ENCODE peak calls at places on chromosome 18, in six cellular contexts. One of them, this sample, is unnamed. For H3K4me1 and H3K9me3, the result is how much of the 10 kb centered on the place peaks cover.

GRCh38 chr18:54551590-54551989 is 39.5 kb upstream of the DYNAP start:
- DNase-seq in kidney: no peak
- DNase-seq in IMR-90: no peak
- DNase-seq in right lobe of liver: no peak
- DNase-seq in esophagus squamous epithelium: no peak
- DNase-seq in sigmoid colon: no peak
- DNase-seq in this sample: no peak

GRCh38 chr18:45940724-45941123 is 26.4 kb downstream of the EPG5 start:
- DNase-seq in kidney: no peak
- DNase-seq in IMR-90: peak
- DNase-seq in right lobe of liver: no peak
- DNase-seq in esophagus squamous epithelium: no peak
- DNase-seq in sigmoid colon: no peak
- DNase-seq in this sample: no peak

GRCh38 chr18:29309352-29309751 is 1132.4 kb upstream of the CDH2 start:
- DNase-seq in kidney: no peak
- DNase-seq in IMR-90: no peak
- DNase-seq in right lobe of liver: no peak
- DNase-seq in esophagus squamous epithelium: no peak
- DNase-seq in sigmoid colon: no peak
- DNase-seq in this sample: no peak

GRCh38 chr18:57466307-57466706 is 31.1 kb downstream of the ONECUT2 start:
- DNase-seq in kidney: no peak
- DNase-seq in IMR-90: no peak
- DNase-seq in right lobe of liver: peak
- DNase-seq in esophagus squamous epithelium: no peak
- DNase-seq in sigmoid colon: no peak
- DNase-seq in this sample: peak

GRCh38 chr18:52046842-52047241 is 293.2 kb upstream of the DCC start:
- DNase-seq in kidney: no peak
- DNase-seq in IMR-90: no peak
- DNase-seq in right lobe of liver: no peak
- DNase-seq in esophagus squamous epithelium: no peak
- DNase-seq in sigmoid colon: no peak
- DNase-seq in this sample: no peak

GRCh38 chr18:67183398-67183797 is 333.1 kb downstream of the DSEL start:
- DNase-seq in kidney: no peak
- DNase-seq in IMR-90: no peak
- DNase-seq in right lobe of liver: no peak
- DNase-seq in esophagus squamous epithelium: no peak
- DNase-seq in sigmoid colon: no peak
- DNase-seq in this sample: no peak

GRCh38 chr18:8839285-8839684 is 133.9 kb downstream of the MTCL1 start:
- DNase-seq in kidney: no peak
- DNase-seq in IMR-90: no peak
- DNase-seq in right lobe of liver: no peak
- DNase-seq in esophagus squamous epithelium: no peak
- DNase-seq in sigmoid colon: no peak
- DNase-seq in this sample: no peak

GRCh38 chr18:45050712-45051639 is 370.3 kb downstream of the SETBP1 start:
- DNase-seq in kidney: no peak
- DNase-seq in IMR-90: peak
- DNase-seq in right lobe of liver: no peak
- DNase-seq in esophagus squamous epithelium: no peak
- DNase-seq in sigmoid colon: no peak
- DNase-seq in this sample: no peak

GRCh38 chr18:42094875-42095274 is 139.8 kb downstream of the PIK3C3 start:
- DNase-seq in kidney: no peak
- DNase-seq in IMR-90: no peak
- DNase-seq in right lobe of liver: no peak
- DNase-seq in esophagus squamous epithelium: no peak
- DNase-seq in sigmoid colon: no peak
- DNase-seq in this sample: no peak

GRCh38 chr18:6382968-6383367 is 31.7 kb downstream of the L3MBTL4 start:
- DNase-seq in kidney: no peak
- DNase-seq in IMR-90: no peak
- DNase-seq in right lobe of liver: no peak
- DNase-seq in esophagus squamous epithelium: no peak
- DNase-seq in sigmoid colon: no peak
- DNase-seq in this sample: no peak

GRCh38 chr18:10793730-10794370 is 268.0 kb downstream of the NAPG start:
- DNase-seq in kidney: no peak
- DNase-seq in IMR-90: peak
- DNase-seq in right lobe of liver: no peak
- DNase-seq in esophagus squamous epithelium: no peak
- DNase-seq in sigmoid colon: no peak
- DNase-seq in this sample: no peak

GRCh38 chr18:9734189-9734588 is 26.1 kb downstream of the RAB31 start:
- DNase-seq in kidney: no peak
- DNase-seq in IMR-90: no peak
- DNase-seq in right lobe of liver: peak
- DNase-seq in esophagus squamous epithelium: no peak
- DNase-seq in sigmoid colon: no peak
- DNase-seq in this sample: no peak

GRCh38 chr18:42231796-42232195 is 276.8 kb downstream of the PIK3C3 start:
- DNase-seq in kidney: no peak
- DNase-seq in IMR-90: no peak
- DNase-seq in right lobe of liver: no peak
- DNase-seq in esophagus squamous epithelium: no peak
- DNase-seq in sigmoid colon: no peak
- DNase-seq in this sample: no peak

GRCh38 chr18:45588831-45589558 is 26.3 kb upstream of the SLC14A2 start:
- DNase-seq in kidney: no peak
- DNase-seq in IMR-90: peak
- DNase-seq in right lobe of liver: no peak
- DNase-seq in esophagus squamous epithelium: no peak
- DNase-seq in sigmoid colon: no peak
- DNase-seq in this sample: no peak

GRCh38 chr18:47558110-47558750 is 306.8 kb upstream of the SKOR2 start:
- DNase-seq in kidney: no peak
- DNase-seq in IMR-90: no peak
- DNase-seq in right lobe of liver: no peak
- DNase-seq in esophagus squamous epithelium: no peak
- DNase-seq in sigmoid colon: no peak
- DNase-seq in this sample: no peak

GRCh38 chr18:36302676-36303075 is 5.2 kb downstream of the FHOD3 start:
- DNase-seq in kidney: no peak
- DNase-seq in IMR-90: peak
- DNase-seq in right lobe of liver: no peak
- DNase-seq in esophagus squamous epithelium: no peak
- DNase-seq in sigmoid colon: no peak
- DNase-seq in this sample: no peak

GRCh38 chr18:28267878-28268625 is 91.1 kb upstream of the CDH2 start:
- DNase-seq in kidney: no peak
- DNase-seq in IMR-90: peak
- DNase-seq in right lobe of liver: no peak
- DNase-seq in esophagus squamous epithelium: no peak
- DNase-seq in sigmoid colon: no peak
- DNase-seq in this sample: no peak

GRCh38 chr18:41842886-41843285 is 112.1 kb upstream of the PIK3C3 start:
- DNase-seq in kidney: no peak
- DNase-seq in IMR-90: no peak
- DNase-seq in right lobe of liver: no peak
- DNase-seq in esophagus squamous epithelium: no peak
- DNase-seq in sigmoid colon: no peak
- DNase-seq in this sample: no peak

DNA sequence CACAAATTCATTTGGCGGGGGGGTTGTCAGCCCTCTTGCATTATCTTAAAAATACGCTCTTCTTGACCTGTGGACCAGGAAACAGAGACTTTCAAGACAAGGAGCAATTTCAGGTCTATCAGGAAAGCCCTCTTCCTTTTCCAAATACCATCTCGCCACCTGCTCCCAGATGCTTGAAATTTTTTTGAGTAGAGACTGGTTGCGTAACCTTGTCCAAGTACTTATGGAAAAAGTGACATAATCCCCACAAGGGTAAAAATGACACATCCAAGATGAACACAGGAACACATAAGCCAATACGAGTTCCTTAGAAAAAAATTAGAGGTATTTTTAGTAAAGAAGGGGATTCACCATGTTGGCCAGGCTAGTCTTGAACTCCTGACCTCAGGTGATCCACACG is 1.7 kb downstream of the SERPINB13 start:
- DNase-seq in kidney: no peak
- DNase-seq in IMR-90: no peak
- DNase-seq in right lobe of liver: no peak
- DNase-seq in esophagus squamous epithelium: no peak
- DNase-seq in sigmoid colon: no peak
- DNase-seq in this sample: no peak
- H3K4me3 ChIP-seq in kidney: no peak
- H3K4me3 ChIP-seq in IMR-90: no peak
- H3K4me3 ChIP-seq in right lobe of liver: no peak
- H3K4me3 ChIP-seq in esophagus squamous epithelium: peak
- H3K4me3 ChIP-seq in sigmoid colon: no peak
- H3K4me3 ChIP-seq in this sample: no peak

GRCh38 chr18:75289762-75290161 is 79.2 kb downstream of the TSHZ1 start:
- DNase-seq in kidney: no peak
- DNase-seq in IMR-90: no peak
- DNase-seq in right lobe of liver: no peak
- DNase-seq in esophagus squamous epithelium: no peak
- DNase-seq in sigmoid colon: no peak
- DNase-seq in this sample: no peak
- H3K4me1 ChIP-seq in kidney: under half
- H3K4me1 ChIP-seq in IMR-90: under half
- H3K4me1 ChIP-seq in right lobe of liver: under half
- H3K4me1 ChIP-seq in esophagus squamous epithelium: under half
- H3K4me1 ChIP-seq in sigmoid colon: under half
- H3K4me1 ChIP-seq in this sample: under half

GRCh38 chr18:56197460-56197859 is 440.9 kb downstream of the TXNL1 start:
- DNase-seq in kidney: no peak
- DNase-seq in IMR-90: no peak
- DNase-seq in right lobe of liver: no peak
- DNase-seq in esophagus squamous epithelium: no peak
- DNase-seq in sigmoid colon: no peak
- DNase-seq in this sample: no peak
- H3K9me3 ChIP-seq in kidney: under half
- H3K9me3 ChIP-seq in IMR-90: under half
- H3K9me3 ChIP-seq in right lobe of liver: under half
- H3K9me3 ChIP-seq in esophagus squamous epithelium: under half
- H3K9me3 ChIP-seq in sigmoid colon: under half
- H3K9me3 ChIP-seq in this sample: under half

DNA sequence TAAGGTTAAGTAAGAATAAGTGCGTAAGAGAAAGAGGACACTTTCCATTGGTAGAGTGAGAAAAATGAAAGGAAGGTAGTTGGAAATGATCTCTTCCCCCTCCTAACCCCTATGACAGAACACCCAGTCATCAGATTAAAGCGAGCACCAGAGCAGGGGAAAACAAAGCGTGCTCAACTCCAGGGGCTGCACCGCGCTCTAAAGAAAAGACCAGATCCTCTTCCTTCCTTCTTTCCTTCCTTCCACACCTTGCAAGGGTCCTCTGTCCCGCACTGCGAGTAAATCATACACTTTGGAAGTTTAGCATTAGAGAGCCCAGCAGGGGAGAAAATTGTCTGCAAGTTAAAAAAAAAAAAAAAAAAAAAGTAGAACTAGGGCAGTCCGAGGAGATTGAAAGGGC is 931 bp upstream of the CDH7 start:
- DNase-seq in kidney: no peak
- DNase-seq in IMR-90: no peak
- DNase-seq in right lobe of liver: no peak
- DNase-seq in esophagus squamous epithelium: no peak
- DNase-seq in sigmoid colon: no peak
- DNase-seq in this sample: no peak
- H3K4me3 ChIP-seq in kidney: no peak
- H3K4me3 ChIP-seq in IMR-90: no peak
- H3K4me3 ChIP-seq in right lobe of liver: no peak
- H3K4me3 ChIP-seq in esophagus squamous epithelium: no peak
- H3K4me3 ChIP-seq in sigmoid colon: no peak
- H3K4me3 ChIP-seq in this sample: no peak

GRCh38 chr18:475202-475624 is 25.3 kb downstream of the COLEC12 start:
- DNase-seq in kidney: no peak
- DNase-seq in IMR-90: peak
- DNase-seq in right lobe of liver: no peak
- DNase-seq in esophagus squamous epithelium: no peak
- DNase-seq in sigmoid colon: peak
- DNase-seq in this sample: no peak
- H3K4me1 ChIP-seq in kidney: under half
- H3K4me1 ChIP-seq in IMR-90: under half
- H3K4me1 ChIP-seq in right lobe of liver: under half
- H3K4me1 ChIP-seq in esophagus squamous epithelium: under half
- H3K4me1 ChIP-seq in sigmoid colon: under half
- H3K4me1 ChIP-seq in this sample: half or more

DNA sequence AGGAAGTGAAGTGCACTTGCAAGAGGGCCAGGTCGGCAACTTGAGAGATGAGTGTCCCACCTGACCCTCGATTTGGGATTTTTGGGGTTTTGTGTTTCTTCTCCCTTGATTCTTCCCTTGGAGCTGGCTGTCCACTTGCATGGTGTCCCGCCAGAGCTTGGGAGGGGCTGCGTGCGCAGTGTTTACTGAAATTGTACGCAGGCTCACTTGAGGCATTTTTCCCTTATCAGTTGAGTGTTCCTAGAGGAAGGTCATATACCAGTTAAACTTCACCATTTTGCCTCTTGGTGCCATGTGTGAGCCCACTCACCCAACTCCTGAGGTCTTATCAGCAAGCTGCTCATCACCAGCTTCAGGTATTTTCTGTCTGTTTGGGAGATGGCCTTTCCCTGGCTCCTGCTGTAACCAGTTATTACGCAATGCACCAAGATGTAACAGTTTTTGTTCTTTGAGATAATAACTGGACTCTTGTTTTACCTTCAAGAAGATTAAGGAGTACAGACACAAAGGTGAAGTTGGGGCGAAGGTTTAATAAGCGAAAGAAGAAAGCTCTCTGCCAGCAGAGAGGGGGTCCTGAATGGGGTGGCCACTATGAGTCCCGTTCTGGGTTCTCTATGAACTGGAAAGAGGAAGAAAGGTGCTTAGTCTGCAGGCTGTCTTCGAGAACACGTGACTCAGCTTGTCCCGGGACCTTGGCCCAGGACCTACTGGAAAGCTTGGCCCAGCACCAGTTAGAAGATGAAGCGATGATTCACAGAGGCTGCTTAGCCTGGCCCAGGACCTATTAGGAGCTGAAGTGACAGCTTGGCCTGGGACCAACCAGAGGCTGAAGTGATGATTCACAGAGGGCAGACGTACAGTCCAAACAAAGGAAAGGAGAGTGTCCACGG is 21.5 kb upstream of the TXNL4A start:
- DNase-seq in kidney: no peak
- DNase-seq in IMR-90: peak
- DNase-seq in right lobe of liver: no peak
- DNase-seq in esophagus squamous epithelium: no peak
- DNase-seq in sigmoid colon: peak
- DNase-seq in this sample: peak
- H3K9me3 ChIP-seq in kidney: under half
- H3K9me3 ChIP-seq in IMR-90: under half
- H3K9me3 ChIP-seq in right lobe of liver: under half
- H3K9me3 ChIP-seq in esophagus squamous epithelium: under half
- H3K9me3 ChIP-seq in sigmoid colon: under half
- H3K9me3 ChIP-seq in this sample: under half

DNA sequence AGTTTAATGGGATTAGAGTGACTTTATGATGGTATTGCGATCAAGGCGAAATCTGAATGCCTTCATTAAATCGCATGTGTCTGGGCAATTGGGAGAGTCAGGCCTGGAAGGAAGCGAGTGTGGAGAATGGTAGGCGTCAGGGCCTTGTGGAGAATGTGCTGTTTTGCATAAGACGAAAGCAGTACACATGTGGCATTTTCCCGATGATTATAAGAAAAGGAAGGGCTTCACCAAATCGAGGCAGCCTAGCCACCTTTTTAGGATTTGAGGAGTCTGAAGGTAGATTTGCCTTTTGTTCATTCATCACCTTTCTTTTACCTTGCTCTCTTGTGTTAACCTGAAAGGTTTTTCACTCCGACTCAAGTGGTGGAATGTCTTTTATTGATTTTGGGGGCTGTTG is 1.0 kb downstream of the ZNF532 start:
- DNase-seq in kidney: no peak
- DNase-seq in IMR-90: no peak
- DNase-seq in right lobe of liver: no peak
- DNase-seq in esophagus squamous epithelium: no peak
- DNase-seq in sigmoid colon: peak
- DNase-seq in this sample: no peak
- H3K4me3 ChIP-seq in kidney: no peak
- H3K4me3 ChIP-seq in IMR-90: no peak
- H3K4me3 ChIP-seq in right lobe of liver: no peak
- H3K4me3 ChIP-seq in esophagus squamous epithelium: no peak
- H3K4me3 ChIP-seq in sigmoid colon: no peak
- H3K4me3 ChIP-seq in this sample: no peak

This sample was measured in esophagus muscularis mucosa.